ENCODE peak calls at places on chromosomes 5 and 9, in seven cellular contexts. One of them, this sample, is unnamed.

GRCh38 chr5:128455861-128456361 is 82.1 kb downstream of the FBN2 start:
- DNase-seq in K562: no peak
- DNase-seq in SK-N-SH: no peak
- DNase-seq in GM12878: no peak
- DNase-seq in H1: no peak
- DNase-seq in A549: no peak
- DNase-seq in HepG2: no peak
- DNase-seq in this sample: no peak

GRCh38 chr9:23557691-23558090 is 268.3 kb downstream of the ELAVL2 start:
- DNase-seq in K562: no peak
- DNase-seq in SK-N-SH: no peak
- DNase-seq in GM12878: no peak
- DNase-seq in H1: no peak
- DNase-seq in A549: no peak
- DNase-seq in HepG2: no peak
- DNase-seq in this sample: no peak

GRCh38 chr5:115246361-115246991 is 16.2 kb downstream of the PGGT1B start:
- DNase-seq in K562: peak; percentile 24
- DNase-seq in SK-N-SH: peak; percentile 42
- DNase-seq in GM12878: peak; percentile 7
- DNase-seq in H1: no peak
- DNase-seq in A549: peak; percentile 23
- DNase-seq in HepG2: peak; percentile 49
- DNase-seq in this sample: peak; percentile 48

GRCh38 chr5:141402553-141403328 is at the start of gene PCDHGA9:
- DNase-seq in K562: peak; percentile 60
- DNase-seq in SK-N-SH: peak; percentile 53
- DNase-seq in GM12878: no peak
- DNase-seq in H1: no peak
- DNase-seq in A549: no peak
- DNase-seq in HepG2: no peak
- DNase-seq in this sample: peak; percentile 40

GRCh38 chr5:59840200-59840601 is 53.3 kb downstream of the PDE4D start:
- DNase-seq in K562: no peak
- DNase-seq in SK-N-SH: peak; percentile 58
- DNase-seq in GM12878: no peak
- DNase-seq in H1: no peak
- DNase-seq in A549: no peak
- DNase-seq in HepG2: peak; percentile 20
- DNase-seq in this sample: peak; percentile 72

GRCh38 chr5:54646285-54647101 is 128.9 kb downstream of the SNX18 start:
- DNase-seq in K562: no peak
- DNase-seq in SK-N-SH: no peak
- DNase-seq in GM12878: peak; percentile 48
- DNase-seq in H1: peak; percentile 15
- DNase-seq in A549: peak; percentile 2
- DNase-seq in HepG2: no peak
- DNase-seq in this sample: peak; percentile 81

GRCh38 chr5:74918232-74918669 is 52.1 kb upstream of the FAM169A start:
- DNase-seq in K562: no peak
- DNase-seq in SK-N-SH: no peak
- DNase-seq in GM12878: no peak
- DNase-seq in H1: no peak
- DNase-seq in A549: no peak
- DNase-seq in HepG2: peak; percentile 90
- DNase-seq in this sample: no peak

GRCh38 chr5:175711472-175712312 is 53.8 kb downstream of the HRH2 start:
- DNase-seq in K562: no peak
- DNase-seq in SK-N-SH: no peak
- DNase-seq in GM12878: no peak
- DNase-seq in H1: no peak
- DNase-seq in A549: no peak
- DNase-seq in HepG2: no peak
- DNase-seq in this sample: no peak

GRCh38 chr5:36055984-36056383 is 10.7 kb downstream of the UGT3A2 start:
- DNase-seq in K562: no peak
- DNase-seq in SK-N-SH: no peak
- DNase-seq in GM12878: no peak
- DNase-seq in H1: no peak
- DNase-seq in A549: no peak
- DNase-seq in HepG2: no peak
- DNase-seq in this sample: no peak

GRCh38 chr5:14267166-14267838 is 124.2 kb downstream of the TRIO start:
- DNase-seq in K562: peak; percentile 42
- DNase-seq in SK-N-SH: no peak
- DNase-seq in GM12878: no peak
- DNase-seq in H1: no peak
- DNase-seq in A549: peak; percentile 39
- DNase-seq in HepG2: peak; percentile 25
- DNase-seq in this sample: no peak

GRCh38 chr9:103397868-103398600 is 402.9 kb downstream of the CYLC2 start:
- DNase-seq in K562: peak; percentile 7
- DNase-seq in SK-N-SH: peak; percentile 30
- DNase-seq in GM12878: no peak
- DNase-seq in H1: peak; percentile 7
- DNase-seq in A549: peak; percentile 66
- DNase-seq in HepG2: peak; percentile 51
- DNase-seq in this sample: no peak

GRCh38 chr5:149466457-149466972 is 84.7 kb downstream of the CSNK1A1 start:
- DNase-seq in K562: peak; percentile 80
- DNase-seq in SK-N-SH: no peak
- DNase-seq in GM12878: no peak
- DNase-seq in H1: no peak
- DNase-seq in A549: peak; percentile 65
- DNase-seq in HepG2: no peak
- DNase-seq in this sample: peak; percentile 95

GRCh38 chr9:129287595-129288305 is 109.7 kb upstream of the IER5L start:
- DNase-seq in K562: no peak
- DNase-seq in SK-N-SH: no peak
- DNase-seq in GM12878: no peak
- DNase-seq in H1: no peak
- DNase-seq in A549: no peak
- DNase-seq in HepG2: no peak
- DNase-seq in this sample: no peak
- TF ChIP-seq USF2 in K562: no peak
- TF ChIP-seq USF2 in SK-N-SH: no peak
- TF ChIP-seq USF2 in GM12878: no peak
- TF ChIP-seq USF2 in H1: no peak
- TF ChIP-seq USF2 in A549: no peak
- TF ChIP-seq USF2 in HepG2: no peak
- TF ChIP-seq USF2 in this sample: no peak

GRCh38 chr5:84433461-84433860 is 48.8 kb upstream of the EDIL3 start:
- DNase-seq in K562: no peak
- DNase-seq in SK-N-SH: no peak
- DNase-seq in GM12878: no peak
- DNase-seq in H1: no peak
- DNase-seq in A549: no peak
- DNase-seq in HepG2: no peak
- DNase-seq in this sample: peak; percentile 50
- H3K4me2 ChIP-seq in K562: no peak overlapping the region
- H3K4me2 ChIP-seq in SK-N-SH: no peak overlapping the region
- H3K4me2 ChIP-seq in GM12878: no peak overlapping the region
- H3K4me2 ChIP-seq in H1: no peak overlapping the region
- H3K4me2 ChIP-seq in A549: no peak overlapping the region
- H3K4me2 ChIP-seq in HepG2: no peak overlapping the region
- H3K4me2 ChIP-seq in this sample: peak overlapping the region; percentile 27

GRCh38 chr5:65157906-65158603 is 323.7 kb downstream of the ADAMTS6 start:
- DNase-seq in K562: no peak
- DNase-seq in SK-N-SH: no peak
- DNase-seq in GM12878: no peak
- DNase-seq in H1: no peak
- DNase-seq in A549: peak; percentile 12
- DNase-seq in HepG2: peak; percentile 2
- DNase-seq in this sample: no peak

GRCh38 chr5:65156933-65157332 is 324.8 kb downstream of the ADAMTS6 start:
- DNase-seq in K562: no peak
- DNase-seq in SK-N-SH: no peak
- DNase-seq in GM12878: no peak
- DNase-seq in H1: no peak
- DNase-seq in A549: no peak
- DNase-seq in HepG2: no peak
- DNase-seq in this sample: no peak

GRCh38 chr5:65151632-65152031 is 330.1 kb downstream of the ADAMTS6 start:
- DNase-seq in K562: no peak
- DNase-seq in SK-N-SH: no peak
- DNase-seq in GM12878: no peak
- DNase-seq in H1: no peak
- DNase-seq in A549: peak; percentile 23
- DNase-seq in HepG2: peak; percentile 80
- DNase-seq in this sample: peak; percentile 26

GRCh38 chr5:65150599-65150998 is 331.1 kb downstream of the ADAMTS6 start:
- DNase-seq in K562: no peak
- DNase-seq in SK-N-SH: peak; percentile 53
- DNase-seq in GM12878: no peak
- DNase-seq in H1: no peak
- DNase-seq in A549: no peak
- DNase-seq in HepG2: no peak
- DNase-seq in this sample: peak; percentile 57

GRCh38 chr5:65152131-65152530 is 329.6 kb downstream of the ADAMTS6 start:
- DNase-seq in K562: no peak
- DNase-seq in SK-N-SH: no peak
- DNase-seq in GM12878: no peak
- DNase-seq in H1: no peak
- DNase-seq in A549: peak; percentile 22
- DNase-seq in HepG2: no peak
- DNase-seq in this sample: peak; percentile 51
- TF ChIP-seq USF2 in K562: no peak
- TF ChIP-seq USF2 in SK-N-SH: no peak
- TF ChIP-seq USF2 in GM12878: no peak
- TF ChIP-seq USF2 in H1: no peak
- TF ChIP-seq USF2 in A549: no peak
- TF ChIP-seq USF2 in HepG2: no peak
- TF ChIP-seq USF2 in this sample: no peak

DNA sequence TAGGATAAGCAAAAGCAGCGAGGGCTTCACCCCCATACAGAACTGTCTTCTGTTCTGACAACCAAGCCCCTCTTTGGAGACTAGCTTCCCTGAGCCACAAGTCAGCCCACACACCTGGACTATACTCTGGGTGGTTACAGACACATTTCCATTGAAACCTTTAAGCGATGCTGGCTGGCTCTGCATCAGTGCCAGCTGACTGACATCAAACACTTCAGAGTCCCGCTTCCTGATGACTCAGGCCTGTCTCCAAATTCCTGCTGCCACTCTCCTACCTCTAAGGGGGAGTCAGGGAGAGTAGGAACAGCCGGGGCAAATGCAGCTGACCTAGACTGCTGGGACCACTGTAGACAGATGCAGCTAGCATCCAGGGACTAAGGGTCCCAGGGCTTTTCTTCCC is 59.4 kb downstream of the SIL1 start:
- DNase-seq in K562: no peak
- DNase-seq in SK-N-SH: no peak
- DNase-seq in GM12878: no peak
- DNase-seq in H1: no peak
- DNase-seq in A549: no peak
- DNase-seq in HepG2: peak; percentile 44
- DNase-seq in this sample: peak; percentile 56
- H3K4me2 ChIP-seq in K562: no peak overlapping the region
- H3K4me2 ChIP-seq in SK-N-SH: peak overlapping the region; percentile 35
- H3K4me2 ChIP-seq in GM12878: no peak overlapping the region
- H3K4me2 ChIP-seq in H1: no peak overlapping the region
- H3K4me2 ChIP-seq in A549: no peak overlapping the region
- H3K4me2 ChIP-seq in HepG2: no peak overlapping the region
- H3K4me2 ChIP-seq in this sample: peak overlapping the region; percentile 14

GRCh38 chr5:146426853-146427618 is 20.1 kb upstream of the TCERG1 start:
- DNase-seq in K562: peak; percentile 46
- DNase-seq in SK-N-SH: peak; percentile 49
- DNase-seq in GM12878: no peak
- DNase-seq in H1: no peak
- DNase-seq in A549: peak; percentile 34
- DNase-seq in HepG2: peak; percentile 39
- DNase-seq in this sample: peak; percentile 52
- TF ChIP-seq USF2 in K562: no peak
- TF ChIP-seq USF2 in SK-N-SH: no peak
- TF ChIP-seq USF2 in GM12878: no peak
- TF ChIP-seq USF2 in H1: no peak
- TF ChIP-seq USF2 in A549: no peak
- TF ChIP-seq USF2 in HepG2: no peak
- TF ChIP-seq USF2 in this sample: no peak

GRCh38 chr5:56908942-56909293 is 478 bp upstream of the SETD9 start:
- DNase-seq in K562: no peak
- DNase-seq in SK-N-SH: no peak
- DNase-seq in GM12878: no peak
- DNase-seq in H1: peak; percentile 7
- DNase-seq in A549: no peak
- DNase-seq in HepG2: no peak
- DNase-seq in this sample: no peak
- H3K4me2 ChIP-seq in K562: peak overlapping the region; percentile 91
- H3K4me2 ChIP-seq in SK-N-SH: peak overlapping the region; percentile 78
- H3K4me2 ChIP-seq in GM12878: peak overlapping the region; percentile 81
- H3K4me2 ChIP-seq in H1: peak overlapping the region; percentile 82
- H3K4me2 ChIP-seq in A549: peak overlapping the region; percentile 77
- H3K4me2 ChIP-seq in HepG2: peak overlapping the region; percentile 97
- H3K4me2 ChIP-seq in this sample: peak overlapping the region; percentile 82